ENCODE peak calls at places on chromosome X, in eight cellular contexts. S is H54; X is stimulated activated CD8-positive, alpha-beta memory T cell treated with anti-CD3 and anti-CD28 coated beads, Interleukin-12 subunit alpha, Interleukin-12 subunit beta, amount 100 ng/mL, for 1 hour; F is activated T-cell treated with anti-CD3 and anti-CD28 coated beads for 48 hours; P is T follicular helper cell; O is M059J; I is activated gamma-delta T cell treated with Interleukin-2 at 50 U/mL for 16 hours; C is NCI-H446. M is an unnamed sample.

GRCh38 chrX:22329783-22330182 is 57.1 kb downstream of the CBLL2 start:
- DNase-seq in S (no peak), X (no peak), F (no peak), P (no peak), O (no peak), I (no peak), C (no peak), M (no peak)

GRCh38 chrX:135425566-135425965 is 3.8 kb downstream of the SMIM10L2A start:
- DNase-seq in S (no peak), X (no peak), F (no peak), P (no peak), O (no peak), I (no peak), C (no peak), M (no peak)

GRCh38 chrX:38664285-38664684 is 102.9 kb downstream of the TSPAN7 start:
- DNase-seq in S (peak; percentile 2), X (no peak), F (no peak), P (no peak), O (peak; percentile 30), I (no peak), C (peak; percentile 10), M (peak; percentile 26)

GRCh38 chrX:85992811-85993229 is 54.5 kb downstream of the CHM start:
- DNase-seq in S (no peak), X (no peak), F (no peak), P (no peak), O (peak; percentile 39), I (no peak), C (no peak), M (peak; percentile 7)

GRCh38 chrX:140664939-140665338 is 44.6 kb upstream of the LINC00632 start:
- DNase-seq in S (peak; percentile 2), X (no peak), F (no peak), P (no peak), O (peak; percentile 38), I (no peak), C (no peak), M (no peak)

GRCh38 chrX:71147496-71148277 is 3.0 kb downstream of the NLGN3 start:
- DNase-seq in S (no peak), X (no peak), F (no peak), P (no peak), O (no peak), I (no peak), C (no peak), M (no peak)

GRCh38 chrX:154988719-154989118 is 33.8 kb downstream of the F8 start:
- DNase-seq in S (no peak), X (no peak), F (no peak), P (no peak), O (no peak), I (no peak), C (no peak), M (no peak)

GRCh38 chrX:12974217-12974796 is 603 bp upstream of the TMSB4X start:
- DNase-seq in S (no peak), X (peak; percentile 32), F (no peak), P (no peak), O (peak; percentile 72), I (peak; percentile 50), C (no peak), M (no peak)

GRCh38 chrX:68895339-68896250 is 66.8 kb downstream of the EFNB1 start:
- DNase-seq in S (peak; percentile 16), X (no peak), F (no peak), P (no peak), O (peak; percentile 90), I (no peak), C (no peak), M (no peak)